ENCODE peak calls at places on chromosome 9, in nine cellular contexts. W is PC-9, K is adrenal gland, Z is endothelial cell of umbilical vein, C is fibroblast of lung, L is left ventricle myocardium inferior, M is A549, T is mammary epithelial cell, Y is cardiac muscle cell. I is an unnamed sample.

GRCh38 chr9:38035873-38036272 is 33.2 kb downstream of the SHB start:
- DNase-seq in Y (no peak), L (no peak), K (no peak), T (peak), C (peak), M (peak), Z (peak), W (peak), I (no peak)

GRCh38 chr9:21615446-21615845 is 133.3 kb upstream of the IFNE start:
- DNase-seq in Y (no peak), W (no peak), Z (no peak), M (no peak), L (no peak), C (peak), K (no peak), T (no peak), I (no peak)

GRCh38 chr9:35490155-35490909 is 421 bp downstream of the RUSC2 start:
- DNase-seq in K (no peak), Z (no peak), T (peak), C (no peak), Y (peak), M (peak), W (no peak), L (peak), I (no peak)

GRCh38 chr9:37820142-37820541 is 19.5 kb downstream of the DCAF10 start:
- DNase-seq in Y (no peak), C (no peak), L (no peak), K (no peak), Z (no peak), T (no peak), W (no peak), M (no peak), I (no peak)

GRCh38 chr9:34197756-34198711 is 19.2 kb downstream of the UBAP1 start:
- DNase-seq in Y (no peak), K (no peak), Z (no peak), C (no peak), M (no peak), T (peak), L (no peak), W (no peak), I (no peak)

GRCh38 chr9:35385042-35385441 is 104.9 kb upstream of the RUSC2 start:
- DNase-seq in M (no peak), Z (peak), W (no peak), Y (no peak), T (peak), C (peak), K (no peak), L (no peak), I (no peak)

GRCh38 chr9:14452539-14452938 is 138.6 kb upstream of the NFIB start:
- DNase-seq in W (no peak), C (no peak), Z (no peak), M (no peak), T (peak), L (no peak), Y (no peak), K (no peak), I (no peak)

GRCh38 chr9:22840641-22841040 is 394.0 kb downstream of the DMRTA1 start:
- DNase-seq in T (no peak), K (no peak), Y (no peak), L (no peak), W (no peak), Z (no peak), M (no peak), C (no peak), I (no peak)

GRCh38 chr9:79757906-79758669 is 186.3 kb downstream of the TLE4 start:
- DNase-seq in W (no peak), K (no peak), C (peak), T (no peak), L (no peak), M (no peak), Y (no peak), Z (peak), I (no peak)

GRCh38 chr9:27866741-27867140 is 293.5 kb upstream of the C9orf72 start:
- DNase-seq in Y (no peak), M (no peak), C (no peak), K (no peak), W (no peak), T (no peak), L (no peak), Z (no peak), I (no peak)

GRCh38 chr9:89410709-89411111 is 87.2 kb downstream of the SEMA4D start:
- DNase-seq in T (peak), C (no peak), M (no peak), W (no peak), Z (no peak), L (no peak), Y (no peak), K (no peak), I (no peak)

GRCh38 chr9:5315187-5315923 is 10.8 kb upstream of the RLN2 start:
- DNase-seq in L (no peak), M (no peak), K (no peak), T (no peak), C (no peak), W (no peak), Y (no peak), Z (no peak), I (no peak)

GRCh38 chr9:680106-680505 is 161.4 kb upstream of the DMRT1 start:
- DNase-seq in C (peak), Y (no peak), K (no peak), Z (peak), T (no peak), M (no peak), L (no peak), W (no peak), I (no peak)

GRCh38 chr9:88983865-88984542 is 7.3 kb upstream of the S1PR3 start:
- DNase-seq in T (no peak), C (no peak), L (no peak), M (no peak), K (no peak), Z (no peak), W (no peak), Y (no peak), I (no peak)

GRCh38 chr9:35060548-35061207 is 11.7 kb downstream of the VCP start:
- DNase-seq in Y (no peak), W (no peak), C (no peak), M (no peak), T (no peak), Z (no peak), L (no peak), K (no peak), I (no peak)

GRCh38 chr9:7242126-7242525 is 484.4 kb downstream of the KDM4C start:
- DNase-seq in Y (no peak), L (no peak), W (no peak), M (no peak), C (no peak), K (no peak), T (no peak), Z (no peak), I (no peak)

GRCh38 chr9:34072868-34073590 is 24.3 kb upstream of the UBAP2 start:
- DNase-seq in L (no peak), W (peak), C (peak), Z (no peak), T (peak), M (peak), K (no peak), Y (no peak), I (no peak)

GRCh38 chr9:22041792-22042191 is 32.7 kb upstream of the CDKN2B start:
- DNase-seq in Z (no peak), T (peak), Y (no peak), M (no peak), C (peak), W (peak), L (no peak), K (no peak), I (no peak)

GRCh38 chr9:37952731-37953130 is 48.8 kb upstream of the SLC25A51 start:
- DNase-seq in Y (no peak), T (peak), K (no peak), M (peak), L (no peak), Z (no peak), W (no peak), C (peak), I (no peak)

GRCh38 chr9:136339173-136339957 is 12.0 kb downstream of the GPSM1 start:
- DNase-seq in T (peak), W (peak), C (peak), Y (peak), K (peak), L (peak), M (peak), Z (peak), I (peak)

GRCh38 chr9:132008184-132008781 is 71.4 kb downstream of the MED27 start:
- DNase-seq in C (peak), Y (no peak), T (peak), K (no peak), W (peak), L (no peak), M (peak), Z (no peak), I (no peak)

GRCh38 chr9:111016046-111017026 is 21.9 kb downstream of the LPAR1 start:
- DNase-seq in Y (peak), K (no peak), L (no peak), Z (peak), W (peak), C (peak), M (no peak), T (peak), I (no peak)

GRCh38 chr9:127506117-127506813 is 55.0 kb downstream of the LRSAM1 start:
- DNase-seq in M (no peak), W (no peak), Y (no peak), Z (no peak), L (no peak), K (no peak), C (no peak), T (no peak), I (no peak)
- TF ChIP-seq CTCF in M (no peak), W (peak), Y (no peak), Z (no peak), L (no peak), K (no peak), C (no peak), T (no peak), I (no peak)

GRCh38 chr9:113186241-113186755 is 34.8 kb downstream of the FKBP15 start:
- DNase-seq in T (no peak), L (no peak), C (no peak), K (no peak), M (no peak), Y (no peak), W (no peak), Z (no peak), I (no peak)
- H3K27ac ChIP-seq in T (peak), L (no peak), C (no peak), K (no peak), M (no peak), Y (no peak), W (peak), Z (no peak), I (no peak)

GRCh38 chr9:100354121-100354800 is 1.5 kb upstream of the TEX10 start:
- DNase-seq in Z (no peak), L (no peak), K (no peak), W (no peak), Y (no peak), T (no peak), C (no peak), M (no peak), I (no peak)
- TF ChIP-seq CTCF in Z (no peak), L (no peak), K (no peak), W (no peak), Y (no peak), T (no peak), C (no peak), M (no peak), I (no peak)

GRCh38 chr9:99607852-99608448 is 213.7 kb upstream of the NR4A3 start:
- DNase-seq in W (no peak), Z (no peak), T (no peak), K (no peak), M (no peak), Y (no peak), C (peak), L (no peak), I (no peak)

GRCh38 chr9:99601506-99601905 is 220.2 kb upstream of the NR4A3 start:
- DNase-seq in K (peak), M (no peak), L (no peak), Y (no peak), W (no peak), C (no peak), T (no peak), Z (peak), I (no peak)

GRCh38 chr9:99602854-99603253 is 218.8 kb upstream of the NR4A3 start:
- DNase-seq in Z (no peak), W (no peak), M (no peak), K (no peak), T (no peak), Y (no peak), C (no peak), L (no peak), I (no peak)

GRCh38 chr9:99606955-99607354 is 214.7 kb upstream of the NR4A3 start:
- DNase-seq in K (no peak), W (no peak), L (no peak), T (no peak), Z (no peak), M (no peak), Y (no peak), C (no peak), I (no peak)

DNA sequence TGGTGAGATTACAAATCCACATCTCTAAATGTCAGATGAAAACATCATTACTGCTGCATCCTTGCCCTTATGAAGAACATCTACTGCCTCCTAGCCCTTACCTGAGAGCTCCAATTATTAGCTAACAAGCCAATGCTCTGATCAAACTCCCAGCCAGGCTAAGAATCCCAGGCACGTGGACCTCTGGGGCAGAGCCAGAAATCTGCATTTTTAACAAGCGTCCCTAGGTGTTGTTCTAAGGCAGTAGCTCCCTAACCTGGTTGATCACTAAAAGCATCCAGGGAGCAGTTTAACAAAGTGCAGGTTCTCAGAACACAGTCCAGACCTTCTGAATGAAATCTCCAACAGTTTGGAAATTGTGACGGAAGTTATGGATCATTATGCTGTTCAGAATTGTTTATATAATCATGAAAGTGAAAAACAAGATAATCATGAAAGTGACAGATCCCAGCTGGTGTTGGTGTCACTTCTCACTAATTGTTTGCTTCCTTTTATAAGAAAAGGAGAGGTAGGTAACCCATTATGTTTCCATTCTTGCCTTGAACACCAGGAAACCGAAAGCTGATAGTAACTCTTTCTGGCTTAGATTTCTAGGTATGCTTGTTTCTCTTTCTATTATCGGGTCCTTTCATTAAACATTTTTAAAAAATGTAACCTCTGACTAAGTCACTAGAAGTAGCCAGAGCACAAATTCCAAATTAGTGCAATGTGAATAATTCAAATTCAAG is 216.5 kb upstream of the NR4A3 start:
- DNase-seq in Z (no peak), C (no peak), L (no peak), Y (no peak), W (no peak), T (no peak), M (no peak), K (no peak), I (no peak)
- H3K27ac ChIP-seq in Z (no peak), C (no peak), L (no peak), Y (no peak), W (no peak), T (no peak), M (no peak), K (no peak), I (no peak)

GRCh38 chr9:122016789-122017188 is 76.3 kb downstream of the TTLL11 start:
- DNase-seq in K (no peak), W (no peak), Z (peak), T (no peak), C (no peak), L (no peak), M (no peak), Y (peak), I (no peak)
- TF ChIP-seq CTCF in K (no peak), W (no peak), Z (no peak), T (peak), C (peak), L (peak), M (peak), Y (peak), I (peak)